ENCODE peak calls at places on chromosomes 13 and 19, in seven cellular contexts. O is CD4-positive, alpha-beta memory T cell; Y is CD8-positive, alpha-beta memory T cell; S is thoracic aorta; K is psoas muscle; X is uterus; H is PC-3. E is an unnamed sample. For H3K36me3, the result is how much of the 10 kb centered on the place peaks cover.

GRCh38 chr19:50728084-50728737 is 5.0 kb downstream of the CLEC11A start:
- DNase-seq in K (peak), O (peak), S (no peak), H (no peak), Y (no peak), X (peak), E (peak)

GRCh38 chr13:25538276-25538675 is 166.5 kb downstream of the ATP8A2 start:
- DNase-seq in O (no peak), Y (no peak), X (no peak), K (no peak), S (no peak), H (no peak), E (no peak)

GRCh38 chr13:31556376-31556775 is 182.9 kb upstream of the RXFP2 start:
- DNase-seq in X (no peak), Y (no peak), O (no peak), S (no peak), H (no peak), K (no peak), E (no peak)

GRCh38 chr13:49046002-49046401 is 70.3 kb downstream of the FNDC3A start:
- DNase-seq in Y (no peak), O (peak), K (no peak), S (no peak), X (no peak), H (no peak), E (no peak)

GRCh38 chr13:44474122-44474910 is 100.7 kb downstream of the SERP2 start:
- DNase-seq in Y (no peak), K (no peak), H (peak), S (no peak), O (no peak), X (no peak), E (no peak)

GRCh38 chr13:99974939-99975561 is 3.5 kb upstream of the ZIC5 start:
- DNase-seq in Y (no peak), S (no peak), H (no peak), K (no peak), X (no peak), O (no peak), E (peak)

GRCh38 chr19:8846819-8847218 is 14.6 kb downstream of the MBD3L1 start:
- DNase-seq in X (no peak), K (no peak), O (no peak), H (no peak), S (no peak), Y (no peak), E (no peak)

GRCh38 chr13:37608750-37609339 is 10.3 kb upstream of the POSTN start:
- DNase-seq in K (no peak), Y (no peak), S (no peak), O (no peak), X (no peak), H (peak), E (no peak)

GRCh38 chr13:112711528-112712265 is 21.9 kb downstream of the ATP11A start:
- DNase-seq in Y (no peak), S (peak), O (no peak), H (peak), K (peak), X (peak), E (peak)

GRCh38 chr13:113851480-113851803 is 12.4 kb downstream of the GAS6 start:
- DNase-seq in K (no peak), Y (no peak), O (no peak), H (no peak), S (no peak), X (no peak), E (no peak)

GRCh38 chr19:5914358-5914774 is 312 bp downstream of the CAPS start:
- DNase-seq in K (no peak), X (no peak), O (no peak), S (no peak), H (peak), Y (no peak), E (no peak)

GRCh38 chr19:2166741-2167738 is 3.3 kb downstream of the DOT1L start:
- DNase-seq in Y (no peak), K (peak), O (no peak), H (peak), X (peak), S (peak), E (peak)

GRCh38 chr13:32852568-32852967 is 163.7 kb upstream of the KL start:
- DNase-seq in X (no peak), K (no peak), O (no peak), H (peak), Y (no peak), S (no peak), E (no peak)

GRCh38 chr19:48248081-48248833 is 7.5 kb downstream of the CARD8 start:
- DNase-seq in X (no peak), K (no peak), H (no peak), O (no peak), Y (no peak), S (no peak), E (no peak)

GRCh38 chr19:7918615-7919421 is 1.3 kb upstream of the SNAPC2 start:
- DNase-seq in X (no peak), H (no peak), Y (no peak), K (no peak), O (no peak), S (no peak), E (no peak)

GRCh38 chr19:55643733-55644116 is 276 bp downstream of the ZNF581 start:
- DNase-seq in Y (no peak), X (no peak), K (no peak), S (no peak), O (no peak), H (no peak), E (peak)

GRCh38 chr13:72561791-72562190 is 165.6 kb downstream of the MZT1 start:
- DNase-seq in K (no peak), S (no peak), O (no peak), H (no peak), Y (no peak), X (no peak), E (no peak)

GRCh38 chr13:70668293-70668692 is 560.0 kb upstream of the KLHL1 start:
- DNase-seq in K (no peak), H (peak), S (no peak), X (no peak), O (no peak), Y (no peak), E (no peak)

GRCh38 chr19:4873930-4874329 is 6.5 kb upstream of the PLIN3 start:
- DNase-seq in X (no peak), O (no peak), H (no peak), S (no peak), K (no peak), Y (no peak), E (no peak)

GRCh38 chr13:22187329-22187728 is 516.5 kb downstream of the FGF9 start:
- DNase-seq in H (no peak), O (peak), Y (no peak), S (no peak), X (no peak), K (no peak), E (no peak)

DNA sequence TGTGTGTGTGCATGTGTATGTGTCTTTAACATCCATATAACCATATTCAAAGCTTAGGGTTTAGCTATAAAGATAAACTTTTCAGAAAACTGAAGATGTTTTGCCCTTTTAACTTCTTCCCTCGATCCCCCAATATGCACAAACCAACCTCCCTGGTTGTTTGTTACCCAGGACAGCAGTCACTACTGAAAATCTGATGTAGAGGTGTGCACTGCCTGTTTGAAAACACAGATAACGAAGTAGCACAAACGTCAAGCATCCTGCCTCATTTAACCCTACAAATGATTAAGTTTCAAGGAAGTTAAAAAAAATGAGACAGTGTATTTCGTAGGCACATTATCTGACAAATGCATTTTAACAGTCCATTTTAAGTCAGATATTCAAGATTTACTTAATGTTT is 3.6 kb downstream of the TNFSF11 start:
- DNase-seq in O (peak), H (no peak), X (no peak), K (no peak), Y (no peak), S (no peak), E (no peak)
- H3K4me3 ChIP-seq in O (no peak), H (no peak), X (no peak), K (no peak), Y (no peak), S (no peak), E (no peak)

GRCh38 chr19:13979686-13980085 is 26.4 kb downstream of the RFX1 start:
- DNase-seq in O (no peak), S (no peak), H (no peak), Y (no peak), X (no peak), K (no peak), E (no peak)
- H3K27ac ChIP-seq in O (no peak), S (no peak), H (no peak), Y (no peak), X (no peak), K (no peak), E (peak)

GRCh38 chr19:17555480-17555928 is at the start of gene COLGALT1:
- DNase-seq in Y (peak), K (peak), X (peak), S (peak), O (peak), H (peak), E (peak)
- H3K36me3 ChIP-seq in Y (under half), K (under half), X (under half), S (under half), O (under half), H (under half), E (under half)

GRCh38 chr19:927707-928401 is 2.0 kb downstream of the ARID3A start:
- DNase-seq in K (no peak), S (no peak), H (no peak), X (peak), O (no peak), Y (no peak), E (no peak)
- H3K4me3 ChIP-seq in K (peak), S (peak), H (no peak), X (peak), O (no peak), Y (no peak), E (peak)

E was measured in lower lobe of right lung.